ENCODE peak calls at places on chromosomes 12 and 14, in five cellular contexts. A, J, H, Z and F are unnamed samples.

GRCh38 chr14:59918824-59919581 is 941 bp upstream of the LRRC9 start:
- DNase-seq in A (peak), J (peak), H (peak), Z (peak), F (no peak)

GRCh38 chr12:52231305-52232232 is 1.5 kb upstream of the KRT7 start:
- DNase-seq in A (no peak), J (no peak), H (no peak), Z (peak), F (no peak)

GRCh38 chr14:54088271-54088670 is 131.6 kb upstream of the BMP4 start:
- DNase-seq in A (no peak), J (no peak), H (no peak), Z (no peak), F (no peak)

GRCh38 chr14:95527392-95528002 is 7.4 kb upstream of the GLRX5 start:
- DNase-seq in A (peak), J (peak), H (no peak), Z (peak), F (no peak)

GRCh38 chr14:73713206-73713803 is 879 bp downstream of the PNMA1 start:
- DNase-seq in A (no peak), J (no peak), H (no peak), Z (no peak), F (no peak)

GRCh38 chr12:26011099-26011498 is 52.6 kb downstream of the RASSF8 start:
- DNase-seq in A (peak), J (peak), H (no peak), Z (no peak), F (no peak)

GRCh38 chr12:67068204-67068731 is 200.9 kb upstream of the CAND1 start:
- DNase-seq in A (no peak), J (no peak), H (no peak), Z (no peak), F (no peak)

GRCh38 chr12:128091101-128091795 is 175.7 kb upstream of the TMEM132C start:
- DNase-seq in A (no peak), J (no peak), H (no peak), Z (no peak), F (no peak)

GRCh38 chr12:87304406-87304805 is 724.8 kb downstream of the C12orf50 start:
- DNase-seq in A (no peak), J (no peak), H (no peak), Z (no peak), F (no peak)

GRCh38 chr12:41936333-41936732 is 208.3 kb downstream of the GXYLT1 start:
- DNase-seq in A (no peak), J (no peak), H (no peak), Z (no peak), F (no peak)

GRCh38 chr14:45633220-45633984 is 380.4 kb upstream of the MIS18BP1 start:
- DNase-seq in A (no peak), J (no peak), H (no peak), Z (no peak), F (peak)

GRCh38 chr12:2793561-2793960 is 1.2 kb upstream of the FKBP4 start:
- DNase-seq in A (no peak), J (no peak), H (no peak), Z (no peak), F (no peak)

GRCh38 chr12:108817909-108818308 is 39.5 kb downstream of the SSH1 start:
- DNase-seq in A (no peak), J (no peak), H (no peak), Z (no peak), F (no peak)

GRCh38 chr12:15540469-15540872 is 218.2 kb downstream of the PTPRO start:
- DNase-seq in A (peak), J (peak), H (no peak), Z (no peak), F (no peak)

GRCh38 chr14:91284146-91284790 is 39.8 kb upstream of the GPR68 start:
- DNase-seq in A (peak), J (peak), H (no peak), Z (peak), F (no peak)

GRCh38 chr14:32230695-32231280 is 27.7 kb upstream of the RNU6-8 start:
- DNase-seq in A (peak), J (peak), H (no peak), Z (no peak), F (no peak)

GRCh38 chr12:98369601-98370000 is 145.8 kb upstream of the TMPO start:
- DNase-seq in A (no peak), J (no peak), H (no peak), Z (no peak), F (no peak)

GRCh38 chr14:66979083-66979974 is 209.9 kb upstream of the GARIN2 start:
- DNase-seq in A (no peak), J (no peak), H (no peak), Z (no peak), F (no peak)

GRCh38 chr12:45468751-45469615 is 253.1 kb downstream of the ANO6 start:
- DNase-seq in A (no peak), J (no peak), H (no peak), Z (no peak), F (no peak)

GRCh38 chr14:49057838-49058510 is 528.2 kb downstream of the RPS29 start:
- DNase-seq in A (no peak), J (no peak), H (no peak), Z (no peak), F (no peak)

GRCh38 chr14:34387974-34388533 is 74.0 kb downstream of the SPTSSA start:
- DNase-seq in A (no peak), J (no peak), H (no peak), Z (no peak), F (no peak)

GRCh38 chr12:6288235-6288634 is 22.2 kb upstream of the PLEKHG6 start:
- DNase-seq in A (peak), J (peak), H (no peak), Z (peak), F (peak)

GRCh38 chr14:59463773-59464650 is 1.2 kb downstream of the GPR135 start:
- DNase-seq in A (no peak), J (no peak), H (no peak), Z (no peak), F (no peak)

GRCh38 chr14:44453433-44454171 is 53.5 kb downstream of the FSCB start:
- DNase-seq in A (no peak), J (no peak), H (no peak), Z (no peak), F (no peak)

GRCh38 chr12:123808167-123808566 is 46.1 kb downstream of the DNAH10 start:
- DNase-seq in A (no peak), J (no peak), H (peak), Z (no peak), F (no peak)

GRCh38 chr12:65891987-65892481 is 67.8 kb downstream of the HMGA2 start:
- DNase-seq in A (peak), J (peak), H (peak), Z (peak), F (peak)

GRCh38 chr12:104457746-104458644 is 1.2 kb downstream of the CHST11 start:
- DNase-seq in A (no peak), J (no peak), H (no peak), Z (peak), F (no peak)

GRCh38 chr12:6620137-6620884 is 13.1 kb upstream of the CHD4 start:
- DNase-seq in A (no peak), J (peak), H (no peak), Z (no peak), F (no peak)

GRCh38 chr12:103793512-103794045 is 47.5 kb downstream of the NT5DC3 start:
- DNase-seq in A (no peak), J (no peak), H (no peak), Z (peak), F (no peak)

GRCh38 chr12:73308079-73308478 is 1035.9 kb downstream of the TRHDE start:
- DNase-seq in A (no peak), J (no peak), H (no peak), Z (no peak), F (no peak)

GRCh38 chr12:123030686-123031085 is 50.2 kb downstream of the ARL6IP4 start:
- DNase-seq in A (no peak), J (no peak), H (no peak), Z (no peak), F (no peak)

GRCh38 chr12:123150273-123150803 is 552 bp downstream of the PITPNM2 start:
- DNase-seq in A (no peak), J (no peak), H (no peak), Z (no peak), F (no peak)

GRCh38 chr14:104869669-104870367 is 4.8 kb downstream of the CEP170B start:
- DNase-seq in A (no peak), J (no peak), H (no peak), Z (no peak), F (no peak)

GRCh38 chr12:70815866-70816470 is 104.6 kb downstream of the PTPRR start:
- DNase-seq in A (no peak), J (no peak), H (no peak), Z (no peak), F (no peak)
- H2AFZ ChIP-seq in A (no peak), J (no peak), H (peak), Z (no peak), F (no peak)

DNA sequence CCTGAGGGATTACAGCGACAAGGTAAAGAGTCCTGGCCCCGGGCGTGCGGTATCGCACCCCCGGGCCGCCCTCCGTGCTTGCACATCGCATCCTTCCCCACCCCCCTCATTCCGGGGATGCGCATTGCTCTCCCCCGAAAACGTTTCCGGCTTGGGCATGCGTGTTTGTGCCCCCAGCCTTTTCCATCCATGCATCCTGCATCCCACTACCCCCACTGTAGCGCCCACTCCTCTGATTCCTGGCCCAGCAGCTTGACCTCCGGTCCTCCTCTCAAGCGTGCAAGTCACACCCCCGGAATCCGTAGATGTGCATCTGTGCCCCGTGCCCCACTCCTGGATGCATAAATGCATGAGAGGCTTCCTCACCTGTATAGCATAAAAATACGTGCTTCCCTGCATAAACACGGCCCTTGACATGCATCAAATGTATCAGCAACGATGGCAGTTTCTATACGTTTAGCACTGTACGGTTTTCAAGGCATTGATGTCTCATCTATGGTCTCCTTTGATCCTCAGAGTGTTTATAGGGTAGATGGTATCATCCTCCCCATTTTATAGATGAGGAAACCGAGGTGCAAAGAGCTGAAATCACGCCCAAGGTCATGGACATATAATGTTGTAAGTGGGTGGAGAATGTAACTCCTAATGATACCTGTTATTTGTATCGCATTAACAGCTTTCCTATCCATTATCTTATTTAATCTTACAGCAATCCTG is 484 bp downstream of the RIC8B start:
- DNase-seq in A (no peak), J (no peak), H (no peak), Z (no peak), F (no peak)
- H2AFZ ChIP-seq in A (peak), J (peak), H (no peak), Z (peak), F (peak)

GRCh38 chr12:88646824-88647223 is 66.6 kb upstream of the KITLG start:
- DNase-seq in A (no peak), J (no peak), H (no peak), Z (no peak), F (no peak)
- H2AFZ ChIP-seq in A (no peak), J (no peak), H (no peak), Z (no peak), F (no peak)

GRCh38 chr14:101917413-101918124 is 46.8 kb upstream of the DYNC1H1 start:
- DNase-seq in A (no peak), J (no peak), H (no peak), Z (no peak), F (no peak)
- H2AFZ ChIP-seq in A (no peak), J (no peak), H (no peak), Z (no peak), F (no peak)

DNA sequence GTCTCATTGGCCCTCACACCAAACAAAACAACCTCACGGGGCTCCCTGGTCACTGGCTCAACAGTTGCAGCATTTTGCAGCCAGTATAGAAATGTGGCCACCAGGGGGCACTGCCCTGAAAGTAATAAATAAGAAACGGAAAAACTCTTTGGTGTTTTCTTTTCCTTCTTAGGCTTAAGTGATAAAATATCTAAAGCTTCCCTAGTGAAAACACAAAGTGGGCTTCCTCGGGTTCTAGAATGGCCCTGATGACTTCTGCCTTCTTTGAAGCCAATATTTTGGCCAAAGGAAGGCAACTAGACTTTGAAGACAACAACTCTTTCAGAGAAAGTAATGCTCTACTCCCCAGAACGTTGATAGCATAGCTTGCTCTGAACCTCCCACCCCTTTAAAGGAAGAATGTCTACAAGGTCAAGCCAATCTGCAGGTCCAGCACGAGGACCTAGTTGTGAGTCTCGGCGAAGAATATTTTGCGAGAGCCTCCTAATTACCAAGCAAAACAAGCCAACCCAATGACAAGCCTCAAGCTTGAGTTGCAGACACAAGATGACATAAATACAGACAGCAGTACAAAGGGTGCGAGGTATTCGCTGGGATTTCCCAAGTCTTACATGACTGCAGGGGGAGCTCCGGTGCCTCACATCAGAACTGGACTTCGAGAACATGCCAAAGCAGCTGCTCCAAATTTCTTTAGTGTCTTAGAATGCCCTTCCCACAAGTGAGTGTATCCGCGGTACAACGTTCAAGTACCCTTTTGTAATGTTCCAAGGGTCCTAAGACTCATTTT is 2.6 kb downstream of the ITPK1 start:
- DNase-seq in A (peak), J (peak), H (peak), Z (peak), F (peak)
- H2AFZ ChIP-seq in A (no peak), J (no peak), H (no peak), Z (no peak), F (peak)

DNA sequence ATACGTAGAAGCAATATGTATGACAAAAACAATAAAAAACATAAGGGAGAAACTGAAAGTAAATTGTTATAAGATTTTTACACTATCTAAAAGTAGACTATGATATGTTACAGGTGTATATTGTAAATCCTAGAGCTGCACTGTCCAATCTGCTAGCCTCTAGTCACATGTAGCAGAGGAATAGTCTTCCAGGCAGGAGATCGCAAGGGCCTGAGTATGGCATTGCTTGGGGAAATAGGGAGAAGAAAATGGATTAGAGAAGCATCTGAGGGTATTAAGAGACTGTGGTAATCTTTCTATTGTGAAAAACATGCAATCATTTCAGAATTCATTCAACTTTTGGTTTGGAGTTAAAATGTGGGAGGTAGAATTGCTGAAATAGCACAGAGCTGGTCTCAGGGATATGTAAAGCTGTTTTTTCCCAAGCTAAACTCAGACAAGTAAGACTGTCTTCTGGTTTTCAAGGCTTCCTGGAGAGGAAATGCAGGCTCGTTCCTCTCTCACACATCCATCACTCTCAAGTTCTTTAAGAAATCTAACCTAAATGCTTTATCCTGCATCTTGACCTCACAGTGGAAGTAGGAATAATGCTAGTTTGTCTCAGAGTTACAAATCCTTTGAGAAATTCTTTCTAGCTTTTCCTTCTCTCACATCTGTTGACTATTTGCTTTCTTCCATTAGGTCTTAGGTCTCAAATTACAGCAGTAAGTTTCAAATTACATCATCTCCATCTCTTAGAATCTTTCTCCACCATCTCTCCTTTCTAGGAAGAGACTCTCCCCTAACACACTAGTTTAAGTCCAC is 7.6 kb upstream of the CCDC184 start:
- DNase-seq in A (peak), J (no peak), H (no peak), Z (no peak), F (no peak)
- H2AFZ ChIP-seq in A (no peak), J (no peak), H (no peak), Z (no peak), F (peak)